ENCODE peak calls at places on chromosomes 1 and 21, in nine cellular contexts. B is activated CD4-positive, alpha-beta T cell treated with anti-CD3 and anti-CD28 coated beads, Interleukin-2, amount 50 U/mL, for 1 hour; I is activated T-cell treated with anti-CD3 and anti-CD28 coated beads for 1 hour; R is epithelial cell of esophagus; Y is aorta; V is foreskin fibroblast; Q is iPS-NIHi11; U is heart left ventricle; Z is fibroblast of pulmonary artery. G is an unnamed sample.

GRCh38 chr1:12231276-12231595 is 1.4 kb downstream of the VPS13D start:
- DNase-seq in B (no peak), I (no peak), R (peak), Y (no peak), V (no peak), Q (no peak), U (no peak), Z (peak), G (no peak)

GRCh38 chr1:187840557-187840956 is 1011.8 kb downstream of the PLA2G4A start:
- DNase-seq in B (no peak), I (no peak), R (no peak), Y (no peak), V (no peak), Q (no peak), U (no peak), Z (peak), G (no peak)

GRCh38 chr1:43711049-43711448 is 3.7 kb downstream of the ST3GAL3 start:
- DNase-seq in B (no peak), I (no peak), R (peak), Y (no peak), V (peak), Q (no peak), U (no peak), Z (peak), G (no peak)

GRCh38 chr1:179337343-179337742 is 28.4 kb upstream of the AXDND1 start:
- DNase-seq in B (no peak), I (no peak), R (no peak), Y (no peak), V (no peak), Q (no peak), U (no peak), Z (no peak), G (no peak)

GRCh38 chr21:34642211-34643075 is 26.4 kb upstream of the CLIC6 start:
- DNase-seq in B (no peak), I (no peak), R (peak), Y (no peak), V (no peak), Q (no peak), U (no peak), Z (peak), G (no peak)

GRCh38 chr21:43188181-43188580 is 19.4 kb downstream of the CRYAA start:
- DNase-seq in B (no peak), I (no peak), R (no peak), Y (peak), V (no peak), Q (no peak), U (peak), Z (no peak), G (no peak)

GRCh38 chr1:116128669-116129068 is 17.5 kb downstream of the MAB21L3 start:
- DNase-seq in B (peak), I (peak), R (no peak), Y (no peak), V (no peak), Q (no peak), U (no peak), Z (no peak), G (peak)

GRCh38 chr21:18498428-18498827 is 94.8 kb upstream of the TMPRSS15 start:
- DNase-seq in B (no peak), I (no peak), R (no peak), Y (no peak), V (no peak), Q (no peak), U (no peak), Z (no peak), G (no peak)

GRCh38 chr1:201463071-201463552 is 5.9 kb downstream of the PHLDA3 start:
- DNase-seq in B (no peak), I (no peak), R (peak), Y (no peak), V (no peak), Q (no peak), U (no peak), Z (no peak), G (no peak)

GRCh38 chr1:33152685-33153432 is 29.0 kb downstream of the TRIM62 start:
- DNase-seq in B (no peak), I (no peak), R (no peak), Y (peak), V (no peak), Q (peak), U (peak), Z (peak), G (no peak)

GRCh38 chr21:37631319-37632117 is 264.9 kb downstream of the DYRK1A start:
- DNase-seq in B (no peak), I (no peak), R (peak), Y (no peak), V (no peak), Q (peak), U (no peak), Z (peak), G (no peak)

GRCh38 chr1:46183119-46183842 is 7.0 kb upstream of the P3R3URF start:
- DNase-seq in B (no peak), I (no peak), R (peak), Y (peak), V (peak), Q (peak), U (peak), Z (peak), G (no peak)

G was measured in naive thymus-derived CD8-positive, alpha-beta T cell.